ENCODE peak calls at places on chromosomes 2 and 18, in eight cellular contexts. I, F, H, P, T, L, O and Z are unnamed samples.

GRCh38 chr2:213015387-213016165 is 135.8 kb downstream of the IKZF2 start:
- DNase-seq in I (no peak), F (no peak), H (no peak), P (no peak), T (no peak), L (peak; percentile 97), O (no peak), Z (no peak)

GRCh38 chr2:28152585-28153284 is 239.9 kb upstream of the FOSL2 start:
- DNase-seq in I (no peak), F (no peak), H (no peak), P (no peak), T (peak; percentile 84), L (no peak), O (no peak), Z (no peak)

GRCh38 chr2:134774074-134774742 is 55.4 kb upstream of the TMEM163 start:
- DNase-seq in I (peak; percentile 8), F (peak; percentile 9), H (no peak), P (no peak), T (peak; percentile 65), L (no peak), O (no peak), Z (no peak)

GRCh38 chr2:210459925-210460862 is 16.4 kb downstream of the LANCL1 start:
- DNase-seq in I (no peak), F (no peak), H (no peak), P (no peak), T (no peak), L (peak; percentile 17), O (no peak), Z (no peak)

GRCh38 chr2:8802741-8803140 is 34.7 kb downstream of the KIDINS220 start:
- DNase-seq in I (no peak), F (no peak), H (no peak), P (no peak), T (no peak), L (no peak), O (no peak), Z (no peak)

GRCh38 chr18:21484851-21485636 is 115.5 kb downstream of the ESCO1 start:
- DNase-seq in I (peak; percentile 11), F (no peak), H (no peak), P (no peak), T (peak; percentile 30), L (no peak), O (no peak), Z (no peak)

GRCh38 chr2:68995911-68996310 is 17.1 kb upstream of the ANTXR1 start:
- DNase-seq in I (no peak), F (no peak), H (no peak), P (no peak), T (no peak), L (no peak), O (no peak), Z (no peak)

GRCh38 chr2:230887361-230887760 is 22.6 kb downstream of the ITM2C start:
- DNase-seq in I (no peak), F (no peak), H (no peak), P (no peak), T (no peak), L (no peak), O (no peak), Z (no peak)

GRCh38 chr2:179677148-179677688 is 184.2 kb downstream of the ZNF385B start:
- DNase-seq in I (peak; percentile 51), F (no peak), H (no peak), P (no peak), T (no peak), L (peak; percentile 6), O (no peak), Z (no peak)

GRCh38 chr2:214904176-214904575 is 94.7 kb upstream of the BARD1 start:
- DNase-seq in I (no peak), F (no peak), H (no peak), P (no peak), T (no peak), L (no peak), O (no peak), Z (no peak)

GRCh38 chr18:9435041-9435440 is 40.3 kb upstream of the RALBP1 start:
- DNase-seq in I (no peak), F (no peak), H (no peak), P (no peak), T (no peak), L (no peak), O (no peak), Z (no peak)

GRCh38 chr2:61664190-61664589 is 126.0 kb upstream of the XPO1 start:
- DNase-seq in I (no peak), F (no peak), H (no peak), P (no peak), T (no peak), L (no peak), O (no peak), Z (no peak)

GRCh38 chr2:55885944-55886281 is 37.7 kb downstream of the EFEMP1 start:
- DNase-seq in I (no peak), F (no peak), H (no peak), P (no peak), T (no peak), L (no peak), O (no peak), Z (no peak)
- TF ChIP-seq CTCF in I (no peak), F (no peak), H (no peak), P (no peak), T (no peak), L (no peak), O (no peak), Z (no peak)

GRCh38 chr2:137947714-137948336 is 16.4 kb upstream of the HNMT start:
- DNase-seq in I (peak; percentile 71), F (peak; percentile 32), H (peak; percentile 71), P (peak; percentile 65), T (peak; percentile 65), L (peak; percentile 62), O (no peak), Z (no peak)
- TF ChIP-seq CTCF in I (peak; percentile 83), F (peak; percentile 81), H (peak; percentile 57), P (peak; percentile 54), T (peak; percentile 60), L (peak; percentile 50), O (peak; percentile 86), Z (peak; percentile 58)

DNA sequence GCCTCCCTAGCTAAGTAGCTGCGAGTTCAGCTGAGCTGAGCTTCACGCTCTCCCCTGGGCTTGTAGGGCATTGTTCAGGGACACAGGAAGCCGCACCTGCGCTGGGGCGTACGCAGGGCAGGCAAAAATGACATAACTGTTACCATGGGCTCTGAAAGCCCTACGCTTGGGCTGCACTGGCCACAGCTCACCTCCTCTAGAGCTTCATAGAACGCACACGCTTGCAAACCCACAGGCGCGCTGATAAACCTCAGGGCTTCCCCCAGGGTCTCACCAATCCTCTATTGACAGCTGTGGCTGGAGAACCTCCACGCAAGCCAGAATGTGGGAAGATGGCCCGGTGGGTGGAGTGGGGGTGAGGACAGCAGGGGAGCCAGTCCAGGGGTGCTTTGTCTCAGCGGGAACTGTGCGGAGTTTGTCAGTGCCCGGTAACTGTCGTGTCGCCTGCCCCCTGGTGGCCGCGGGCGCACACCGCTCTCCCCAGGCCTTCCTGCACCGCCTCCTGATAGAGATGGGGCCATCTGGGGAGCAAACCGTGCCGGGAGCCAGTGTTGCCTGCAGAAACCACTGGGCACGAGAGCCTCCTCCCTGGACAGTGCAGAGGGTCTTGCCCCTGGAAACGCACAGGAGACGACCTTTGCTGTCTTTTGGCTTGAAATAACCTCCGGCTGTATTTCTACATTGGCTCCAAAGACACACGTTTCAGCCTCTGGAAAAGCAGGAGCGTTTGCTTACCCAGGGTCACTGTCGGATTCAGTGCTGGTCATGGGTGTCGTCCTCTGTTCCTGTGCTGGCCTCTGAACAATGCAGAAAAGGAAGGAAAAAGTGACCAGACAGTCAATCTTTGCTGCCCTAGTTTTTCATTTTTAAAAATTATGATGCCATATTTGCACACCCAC is 17.0 kb upstream of the CIDEA start:
- DNase-seq in I (peak; percentile 28), F (peak; percentile 90), H (peak; percentile 87), P (peak; percentile 46), T (peak; percentile 28), L (peak; percentile 87), O (no peak), Z (no peak)
- TF ChIP-seq CTCF in I (peak; percentile 96), F (peak; percentile 90), H (peak; percentile 92), P (peak; percentile 62), T (peak; percentile 98), L (peak; percentile 91), O (peak; percentile 92), Z (peak; percentile 97)

GRCh38 chr2:227377461-227378351 is 1.4 kb downstream of the TM4SF20 start:
- DNase-seq in I (peak; percentile 13), F (no peak), H (no peak), P (no peak), T (no peak), L (peak; percentile 26), O (no peak), Z (no peak)
- TF ChIP-seq CTCF in I (peak; percentile 47), F (peak; percentile 17), H (no peak), P (no peak), T (no peak), L (peak; percentile 26), O (peak; percentile 9), Z (no peak)

GRCh38 chr2:239328306-239329191 is 72.3 kb downstream of the HDAC4 start:
- DNase-seq in I (peak; percentile 70), F (peak; percentile 83), H (no peak), P (peak; percentile 91), T (no peak), L (no peak), O (no peak), Z (peak; percentile 81)
- TF ChIP-seq CTCF in I (no peak), F (no peak), H (no peak), P (no peak), T (no peak), L (no peak), O (peak; percentile 9), Z (peak; percentile 15)

DNA sequence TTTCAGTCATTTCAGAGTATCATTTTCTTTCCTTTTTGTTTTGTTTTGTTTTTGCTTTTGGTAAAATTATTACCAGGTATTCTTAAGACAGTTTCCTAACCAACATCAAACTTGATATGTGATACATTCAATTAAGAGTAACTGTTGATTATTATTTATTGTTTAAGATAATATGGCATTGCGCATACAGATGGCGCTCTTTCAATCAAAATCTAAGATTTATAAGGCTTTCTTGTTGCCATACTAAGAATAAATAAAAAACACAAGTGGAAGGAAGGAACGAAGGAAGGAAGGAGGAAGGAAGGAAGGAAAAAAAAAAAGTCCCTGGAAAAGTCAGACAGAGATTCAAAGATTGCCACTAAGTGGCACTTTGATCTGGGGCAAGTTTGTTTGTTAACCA is 1308.7 kb upstream of the FAM98A start:
- DNase-seq in I (no peak), F (no peak), H (no peak), P (no peak), T (no peak), L (no peak), O (no peak), Z (no peak)
- TF ChIP-seq CTCF in I (no peak), F (peak; percentile 29), H (no peak), P (no peak), T (no peak), L (no peak), O (peak; percentile 20), Z (no peak)